ENCODE peak calls at places on chromosomes 7 and 10, in nine cellular contexts. O is foreskin fibroblast; F is T-cell; J is activated effector memory CD4-positive, alpha-beta T cell treated with anti-CD3 and anti-CD28 coated beads, Interleukin-2, amount 50 U/mL, for 16 hours; D is activated CD4-positive, alpha-beta T cell treated with anti-CD3 and anti-CD28 coated beads, Interleukin-2, amount 50 U/mL, for 24 hours; W is glutamatergic neuron; Y is stimulated activated CD4-positive, alpha-beta T cell treated with anti-CD3 and anti-CD28 coated beads, Interleukin-1b, Interleukin-23, amount 100 ng/mL, for 4 hours; C is activated CD8-positive, alpha-beta memory T cell treated with anti-CD3 and anti-CD28 coated beads for 48 hours; K is RWPE2. H is an unnamed sample.

GRCh38 chr10:43707755-43708154 is 59.1 kb upstream of the ZNF32 start:
- DNase-seq in O (no peak), F (no peak), J (no peak), D (no peak), W (no peak), Y (no peak), C (no peak), K (no peak), H (peak; percentile 38)

GRCh38 chr7:69723663-69724062 is 125.4 kb downstream of the AUTS2 start:
- DNase-seq in O (no peak), F (no peak), J (no peak), D (no peak), W (no peak), Y (no peak), C (no peak), K (no peak), H (no peak)

GRCh38 chr7:96179863-96180262 is 142.0 kb downstream of the SLC25A13 start:
- DNase-seq in O (peak; percentile 20), F (no peak), J (no peak), D (no peak), W (no peak), Y (no peak), C (no peak), K (no peak), H (no peak)

GRCh38 chr7:93884541-93884940 is 6.0 kb downstream of the TFPI2 start:
- DNase-seq in O (no peak), F (no peak), J (no peak), D (no peak), W (no peak), Y (no peak), C (no peak), K (no peak), H (no peak)

GRCh38 chr10:128624656-128625530 is 498.7 kb upstream of the MKI67 start:
- DNase-seq in O (no peak), F (no peak), J (no peak), D (no peak), W (no peak), Y (no peak), C (no peak), K (no peak), H (no peak)

GRCh38 chr7:155369-156000 is 36.9 kb upstream of the FAM20C start:
- DNase-seq in O (peak; percentile 35), F (no peak), J (no peak), D (no peak), W (peak; percentile 15), Y (no peak), C (no peak), K (peak; percentile 6), H (no peak)

GRCh38 chr7:64905547-64905946 is 2.5 kb downstream of the ZNF273 start:
- DNase-seq in O (no peak), F (no peak), J (no peak), D (no peak), W (no peak), Y (no peak), C (no peak), K (no peak), H (no peak)

GRCh38 chr10:108375691-108376090 is 1211.2 kb upstream of the SORCS1 start:
- DNase-seq in O (peak; percentile 51), F (no peak), J (no peak), D (no peak), W (no peak), Y (no peak), C (no peak), K (no peak), H (no peak)

GRCh38 chr10:77837248-77837924 is 89.2 kb downstream of the DLG5 start:
- DNase-seq in O (peak; percentile 70), F (peak; percentile 47), J (peak; percentile 88), D (peak; percentile 43), W (peak; percentile 64), Y (peak; percentile 31), C (peak; percentile 29), K (no peak), H (peak; percentile 86)

GRCh38 chr10:63720072-63720537 is 198.9 kb downstream of the REEP3 start:
- DNase-seq in O (peak; percentile 69), F (peak; percentile 31), J (peak; percentile 69), D (peak; percentile 62), W (peak; percentile 31), Y (peak; percentile 47), C (no peak), K (no peak), H (peak; percentile 58)

GRCh38 chr7:28102778-28103177 is 77.8 kb downstream of the JAZF1 start:
- DNase-seq in O (peak; percentile 90), F (no peak), J (no peak), D (no peak), W (no peak), Y (no peak), C (no peak), K (no peak), H (no peak)

GRCh38 chr10:4947635-4948596 is 15.3 kb upstream of the AKR1C1 start:
- DNase-seq in O (peak; percentile 92), F (no peak), J (no peak), D (no peak), W (no peak), Y (no peak), C (no peak), K (no peak), H (no peak)

GRCh38 chr10:48899781-48900180 is 39.9 kb downstream of the LRRC18 start:
- DNase-seq in O (no peak), F (no peak), J (no peak), D (no peak), W (no peak), Y (no peak), C (no peak), K (no peak), H (no peak)

GRCh38 chr7:148556892-148557291 is 33.7 kb upstream of the C7orf33 start:
- DNase-seq in O (no peak), F (no peak), J (no peak), D (no peak), W (no peak), Y (no peak), C (no peak), K (no peak), H (no peak)

GRCh38 chr7:36984710-36985308 is 260.5 kb upstream of the AOAH start:
- DNase-seq in O (no peak), F (no peak), J (no peak), D (no peak), W (no peak), Y (no peak), C (no peak), K (no peak), H (no peak)

GRCh38 chr10:34360984-34361383 is 454.1 kb downstream of the PARD3 start:
- DNase-seq in O (no peak), F (no peak), J (no peak), D (no peak), W (no peak), Y (no peak), C (no peak), K (no peak), H (no peak)

GRCh38 chr10:103493911-103494877 is 689 bp downstream of the NEURL1 start:
- DNase-seq in O (peak; percentile 33), F (no peak), J (peak; percentile 75), D (no peak), W (peak; percentile 61), Y (no peak), C (no peak), K (no peak), H (peak; percentile 67)

GRCh38 chr7:152436279-152437147 is 710 bp upstream of the KMT2C start:
- DNase-seq in O (peak; percentile 98), F (peak; percentile 84), J (peak; percentile 96), D (peak; percentile 80), W (peak; percentile 98), Y (peak; percentile 90), C (peak; percentile 81), K (peak; percentile 84), H (peak; percentile 93)

GRCh38 chr7:80044796-80045195 is 89.8 kb upstream of the GNAI1 start:
- DNase-seq in O (no peak), F (no peak), J (no peak), D (no peak), W (no peak), Y (no peak), C (no peak), K (no peak), H (no peak)

GRCh38 chr7:93198472-93198871 is 27.8 kb downstream of the HEPACAM2 start:
- DNase-seq in O (no peak), F (no peak), J (no peak), D (no peak), W (no peak), Y (no peak), C (no peak), K (no peak), H (no peak)

GRCh38 chr7:5636446-5636835 is 145.0 kb downstream of the RNF216 start:
- DNase-seq in O (no peak), F (no peak), J (no peak), D (no peak), W (no peak), Y (no peak), C (no peak), K (no peak), H (peak; percentile 57)

GRCh38 chr10:131214521-131215244 is 96.8 kb downstream of the TCERG1L start:
- DNase-seq in O (no peak), F (no peak), J (peak; percentile 45), D (no peak), W (no peak), Y (no peak), C (no peak), K (peak; percentile 25), H (no peak)

GRCh38 chr7:120740348-120740747 is 117.6 kb downstream of the TSPAN12 start:
- DNase-seq in O (no peak), F (no peak), J (no peak), D (no peak), W (no peak), Y (no peak), C (no peak), K (no peak), H (no peak)

GRCh38 chr7:7554647-7555575 is 11.8 kb upstream of the MIOS start:
- DNase-seq in O (no peak), F (no peak), J (no peak), D (no peak), W (no peak), Y (no peak), C (no peak), K (no peak), H (no peak)

GRCh38 chr10:90642136-90642535 is 215.7 kb downstream of the HTR7 start:
- DNase-seq in O (peak; percentile 47), F (no peak), J (no peak), D (no peak), W (no peak), Y (no peak), C (no peak), K (no peak), H (no peak)

GRCh38 chr7:157683251-157684156 is 346.7 kb downstream of the DNAJB6 start:
- DNase-seq in O (no peak), F (no peak), J (peak; percentile 52), D (no peak), W (no peak), Y (no peak), C (no peak), K (no peak), H (no peak)

GRCh38 chr7:107387077-107387476 is 82.8 kb upstream of the GPR22 start:
- DNase-seq in O (peak; percentile 47), F (no peak), J (no peak), D (no peak), W (peak; percentile 63), Y (no peak), C (no peak), K (no peak), H (peak; percentile 19)

GRCh38 chr7:147079083-147079482 is 962.5 kb downstream of the CNTNAP2 start:
- DNase-seq in O (no peak), F (no peak), J (no peak), D (no peak), W (no peak), Y (no peak), C (no peak), K (no peak), H (no peak)

GRCh38 chr7:22356010-22356854 is 722 bp downstream of the RAPGEF5 start:
- DNase-seq in O (no peak), F (no peak), J (no peak), D (no peak), W (peak; percentile 40), Y (no peak), C (no peak), K (no peak), H (peak; percentile 49)

GRCh38 chr7:89813096-89813495 is 341.2 kb upstream of the STEAP1 start:
- DNase-seq in O (peak; percentile 4), F (no peak), J (no peak), D (no peak), W (no peak), Y (no peak), C (no peak), K (no peak), H (no peak)

GRCh38 chr7:139777948-139778841 is at the start of gene HIPK2:
- DNase-seq in O (peak; percentile 91), F (peak; percentile 63), J (peak; percentile 89), D (peak; percentile 56), W (peak; percentile 89), Y (peak; percentile 60), C (peak; percentile 48), K (no peak), H (peak; percentile 95)